ENCODE peak calls at places on chromosome 21, in nine cellular contexts. A is COR-L47; E is endodermal cell; H is NAMALWA; N is activated CD8-positive, alpha-beta memory T cell treated with anti-CD3 and anti-CD28 coated beads, Interleukin-2, amount 50 U/mL, for 48 hours; C is heart left ventricle; K is RWPE1; Y is posterior vena cava; J is EL. T is an unnamed sample.

GRCh38 chr21:42518216-42518615 is 4.6 kb downstream of the SLC37A1 start:
- DNase-seq in A (no peak), N (no peak), H (no peak), K (no peak), J (peak; percentile 81), Y (no peak), E (peak; percentile 38), C (no peak), T (no peak)

GRCh38 chr21:29638138-29638537 is 301.7 kb downstream of the GRIK1 start:
- DNase-seq in H (peak; percentile 31), N (no peak), A (no peak), C (no peak), K (no peak), J (no peak), Y (no peak), E (no peak), T (no peak)

GRCh38 chr21:23217597-23217996 is 2219.4 kb downstream of the NCAM2 start:
- DNase-seq in K (no peak), E (no peak), Y (no peak), C (no peak), A (no peak), J (no peak), H (no peak), N (no peak), T (no peak)

GRCh38 chr21:37507716-37508115 is 141.1 kb downstream of the DYRK1A start:
- DNase-seq in A (no peak), H (no peak), N (no peak), C (no peak), K (no peak), Y (no peak), E (no peak), J (no peak), T (no peak)

GRCh38 chr21:28298251-28298672 is 694.4 kb downstream of the LTN1 start:
- DNase-seq in H (no peak), A (no peak), N (no peak), K (no peak), J (no peak), Y (no peak), E (no peak), C (no peak), T (no peak)

GRCh38 chr21:28018741-28019669 is 973.7 kb downstream of the LTN1 start:
- DNase-seq in K (no peak), A (peak; percentile 6), E (peak; percentile 68), Y (no peak), C (no peak), H (peak; percentile 66), J (peak; percentile 47), N (no peak), T (peak; percentile 1)

GRCh38 chr21:34116569-34116968 is 43.2 kb downstream of the MRPS6 start:
- DNase-seq in C (no peak), Y (no peak), E (no peak), A (no peak), K (no peak), J (no peak), N (no peak), H (no peak), T (no peak)

GRCh38 chr21:32383812-32384211 is 9.0 kb downstream of the URB1 start:
- DNase-seq in A (no peak), C (no peak), Y (no peak), E (no peak), N (no peak), K (no peak), H (no peak), J (no peak), T (no peak)

GRCh38 chr21:45887121-45887611 is 94.4 kb upstream of the COL6A1 start:
- DNase-seq in K (no peak), C (no peak), E (no peak), Y (peak; percentile 49), A (no peak), N (no peak), H (no peak), J (no peak), T (no peak)

GRCh38 chr21:31766895-31767294 is 35.0 kb upstream of the SCAF4 start:
- DNase-seq in H (no peak), A (no peak), E (no peak), K (no peak), Y (no peak), N (no peak), C (no peak), J (no peak), T (no peak)

GRCh38 chr21:41610042-41610839 is 102.3 kb upstream of the TMPRSS2 start:
- DNase-seq in K (no peak), E (peak; percentile 88), A (peak; percentile 32), J (peak; percentile 65), Y (no peak), N (peak; percentile 57), C (peak; percentile 44), H (peak; percentile 45), T (peak; percentile 61)

GRCh38 chr21:44405091-44405947 is 50.0 kb upstream of the LRRC3 start:
- DNase-seq in J (no peak), E (no peak), K (no peak), Y (no peak), H (no peak), A (no peak), N (no peak), C (no peak), T (no peak)

GRCh38 chr21:42425603-42425985 is 21.9 kb downstream of the UBASH3A start:
- DNase-seq in E (no peak), A (no peak), C (no peak), K (no peak), J (no peak), Y (no peak), N (no peak), H (no peak), T (peak; percentile 58)

GRCh38 chr21:45313015-45313414 is 25.3 kb upstream of the POFUT2 start:
- DNase-seq in N (no peak), E (peak; percentile 33), Y (peak; percentile 67), H (no peak), K (no peak), J (no peak), C (no peak), A (no peak), T (no peak)

GRCh38 chr21:43315244-43316137 is 111.4 kb downstream of the SIK1 start:
- DNase-seq in E (no peak), A (no peak), J (no peak), C (no peak), N (no peak), Y (no peak), H (no peak), K (no peak), T (no peak)

GRCh38 chr21:20811702-20812101 is 186.5 kb upstream of the NCAM2 start:
- DNase-seq in K (no peak), N (no peak), A (no peak), J (no peak), Y (no peak), C (no peak), H (no peak), E (no peak), T (no peak)

GRCh38 chr21:25895565-25896205 is 160.9 kb downstream of the GABPA start:
- DNase-seq in H (peak; percentile 74), K (peak; percentile 48), A (peak; percentile 67), N (no peak), J (peak; percentile 46), C (no peak), E (peak; percentile 43), Y (no peak), T (peak; percentile 28)

GRCh38 chr21:33543505-33544129 is 779 bp downstream of the SON start:
- DNase-seq in J (peak; percentile 74), H (peak; percentile 56), A (no peak), C (peak; percentile 78), E (no peak), K (no peak), Y (peak; percentile 92), N (peak; percentile 32), T (peak; percentile 82)

GRCh38 chr21:17513214-17514123 is 626 bp downstream of the CXADR start:
- DNase-seq in N (peak; percentile 59), K (peak; percentile 22), H (no peak), E (peak; percentile 75), A (peak; percentile 37), C (peak; percentile 11), J (peak; percentile 17), Y (no peak), T (no peak)

GRCh38 chr21:36395353-36396111 is 10.3 kb downstream of the CHAF1B start:
- DNase-seq in K (no peak), Y (no peak), C (no peak), A (no peak), H (no peak), E (no peak), J (no peak), N (peak; percentile 35), T (no peak)

GRCh38 chr21:29151937-29152336 is 21.5 kb downstream of the MAP3K7CL start:
- DNase-seq in J (no peak), Y (no peak), C (no peak), E (no peak), H (no peak), A (no peak), K (no peak), N (no peak), T (no peak)

GRCh38 chr21:35508389-35508888 is 459.3 kb upstream of the RUNX1 start:
- DNase-seq in Y (peak; percentile 89), A (peak; percentile 35), H (peak; percentile 59), J (peak; percentile 78), C (peak; percentile 53), K (no peak), N (no peak), E (peak; percentile 66), T (peak; percentile 98)

GRCh38 chr21:17472592-17473271 is 40.1 kb upstream of the CXADR start:
- DNase-seq in E (no peak), K (no peak), J (no peak), H (no peak), C (no peak), A (no peak), Y (no peak), N (no peak), T (no peak)

GRCh38 chr21:46475296-46475695 is 16.6 kb downstream of the DIP2A start:
- DNase-seq in J (no peak), A (no peak), K (no peak), N (no peak), E (no peak), C (no peak), Y (no peak), H (no peak), T (no peak)

GRCh38 chr21:32364387-32364786 is 28.4 kb downstream of the URB1 start:
- DNase-seq in A (no peak), J (no peak), N (peak; percentile 23), H (no peak), E (no peak), K (no peak), Y (no peak), C (peak; percentile 69), T (no peak)

GRCh38 chr21:34606621-34607020 is 8.3 kb downstream of the RCAN1 start:
- DNase-seq in A (no peak), C (no peak), K (no peak), N (no peak), H (no peak), J (no peak), Y (no peak), E (peak; percentile 31), T (no peak)

GRCh38 chr21:44354775-44355771 is 1.7 kb downstream of the TRPM2 start:
- DNase-seq in H (peak; percentile 64), Y (peak; percentile 78), K (no peak), J (no peak), C (no peak), A (no peak), E (no peak), N (no peak), T (peak; percentile 87)

GRCh38 chr21:37700641-37701202 is 215.5 kb downstream of the KCNJ6 start:
- DNase-seq in A (peak; percentile 84), N (no peak), H (peak; percentile 92), J (peak; percentile 80), C (no peak), Y (no peak), K (peak; percentile 81), E (peak; percentile 75), T (peak; percentile 87)

GRCh38 chr21:14267071-14267470 is 51.1 kb downstream of the RBM11 start:
- DNase-seq in N (no peak), Y (no peak), A (no peak), K (no peak), J (no peak), C (no peak), H (no peak), E (no peak), T (no peak)

GRCh38 chr21:37346841-37347430 is 19.6 kb upstream of the DYRK1A start:
- DNase-seq in H (no peak), C (no peak), K (no peak), E (no peak), N (no peak), A (no peak), J (no peak), Y (no peak), T (no peak)

GRCh38 chr21:29418813-29419212 is 120.1 kb downstream of the BACH1 start:
- DNase-seq in K (no peak), J (no peak), C (no peak), E (no peak), A (no peak), Y (no peak), N (no peak), H (peak; percentile 75), T (peak; percentile 16)